ENCODE peak calls at places on chromosomes 1 and 21, in eight cellular contexts. U is ovary, K is HTR-8/SVneo, I is NCI-H345, E is lung, Y is NCI-H1092 treated with DMSO at 0.1 percent for 48 hours, Q is substantia nigra, W is tibial nerve. M is an unnamed sample.

GRCh38 chr1:163257763-163258162 is 55.0 kb upstream of the RGS5 start:
- DNase-seq in K (no peak), I (no peak), Q (no peak), E (no peak), W (no peak), U (no peak), Y (no peak), M (no peak)

GRCh38 chr1:116122955-116123757 is 12.0 kb downstream of the MAB21L3 start:
- DNase-seq in K (no peak), W (peak; percentile 20), I (no peak), Y (no peak), E (peak; percentile 59), U (no peak), Q (no peak), M (no peak)

GRCh38 chr1:229027622-229028182 is 243.2 kb upstream of the RAB4A start:
- DNase-seq in K (no peak), E (peak; percentile 64), U (no peak), Y (no peak), I (no peak), W (peak; percentile 66), Q (no peak), M (no peak)

GRCh38 chr1:222416001-222416791 is 131.7 kb downstream of the HHIPL2 start:
- DNase-seq in U (no peak), W (no peak), Q (no peak), E (no peak), I (no peak), K (no peak), Y (no peak), M (no peak)

GRCh38 chr1:222394224-222394623 is 153.7 kb downstream of the HHIPL2 start:
- DNase-seq in E (no peak), I (no peak), Q (no peak), U (no peak), W (no peak), K (no peak), Y (no peak), M (no peak)

GRCh38 chr1:47710075-47711071 is 272.5 kb downstream of the FOXD2 start:
- DNase-seq in U (peak; percentile 35), E (peak; percentile 69), I (peak; percentile 71), Y (peak; percentile 31), W (peak; percentile 85), K (peak; percentile 71), Q (peak; percentile 35), M (peak; percentile 15)

GRCh38 chr1:231606712-231607111 is 19.9 kb upstream of the DISC1 start:
- DNase-seq in U (no peak), K (no peak), Q (no peak), I (no peak), W (no peak), Y (no peak), E (no peak), M (no peak)

GRCh38 chr1:15542685-15543588 is 16.3 kb downstream of the DNAJC16 start:
- DNase-seq in E (no peak), U (no peak), I (no peak), Y (no peak), W (no peak), K (no peak), Q (no peak), M (no peak)

GRCh38 chr1:115257596-115257995 is 80.5 kb downstream of the NGF start:
- DNase-seq in E (no peak), Q (no peak), K (no peak), I (no peak), Y (no peak), W (no peak), U (no peak), M (no peak)

GRCh38 chr1:16612332-16613172 is 812 bp downstream of the NBPF1 start:
- DNase-seq in I (peak; percentile 58), Y (peak; percentile 72), Q (peak; percentile 74), W (peak; percentile 88), E (peak; percentile 79), K (peak; percentile 74), U (peak; percentile 71), M (peak; percentile 79)

GRCh38 chr1:229557214-229557850 is 1.2 kb downstream of the ABCB10 start:
- DNase-seq in Q (no peak), W (no peak), K (peak; percentile 27), E (no peak), I (no peak), U (no peak), Y (no peak), M (no peak)

GRCh38 chr21:34039678-34040382 is 33.5 kb upstream of the MRPS6 start:
- DNase-seq in W (no peak), Q (no peak), U (no peak), Y (no peak), I (no peak), E (no peak), K (no peak), M (no peak)

GRCh38 chr1:170664828-170665617 is 1.1 kb downstream of the PRRX1 start:
- DNase-seq in Y (peak; percentile 42), Q (no peak), U (peak; percentile 60), K (no peak), W (no peak), E (no peak), I (peak; percentile 29), M (no peak)

GRCh38 chr1:211634931-211635330 is 40.5 kb downstream of the NEK2 start:
- DNase-seq in Y (no peak), K (no peak), U (no peak), Q (no peak), I (no peak), E (no peak), W (no peak), M (no peak)

GRCh38 chr1:11804666-11805453 is 904 bp downstream of the MTHFR start:
- DNase-seq in W (peak; percentile 51), I (peak; percentile 59), Q (no peak), E (peak; percentile 70), Y (peak; percentile 74), U (peak; percentile 84), K (no peak), M (no peak)

GRCh38 chr1:109819906-109820305 is 56.2 kb upstream of the EPS8L3 start:
- DNase-seq in Q (no peak), W (no peak), Y (no peak), U (no peak), I (no peak), E (no peak), K (no peak), M (no peak)

GRCh38 chr1:53559854-53560571 is 100.8 kb downstream of the DMRTB1 start:
- DNase-seq in I (no peak), W (no peak), K (no peak), U (no peak), E (no peak), Y (no peak), Q (no peak), M (no peak)

GRCh38 chr1:47755368-47755990 is 241.7 kb downstream of the TRABD2B start:
- DNase-seq in K (no peak), Y (no peak), Q (no peak), W (no peak), I (no peak), E (no peak), U (no peak), M (no peak)

GRCh38 chr1:29379438-29380073 is 143.2 kb downstream of the PTPRU start:
- DNase-seq in Y (peak; percentile 14), Q (no peak), U (no peak), E (no peak), I (peak; percentile 20), K (no peak), W (no peak), M (no peak)

GRCh38 chr1:32651461-32652073 is 559 bp downstream of the RBBP4 start:
- DNase-seq in U (no peak), Y (no peak), K (no peak), W (no peak), E (no peak), Q (no peak), I (no peak), M (no peak)

GRCh38 chr1:236345728-236346127 is 48.4 kb upstream of the EDARADD start:
- DNase-seq in Y (peak; percentile 41), E (no peak), I (no peak), Q (no peak), W (no peak), K (peak; percentile 51), U (no peak), M (no peak)

GRCh38 chr21:32624726-32625125 is 12.5 kb upstream of the CFAP298 start:
- DNase-seq in W (no peak), Q (no peak), I (no peak), E (no peak), U (no peak), K (peak; percentile 44), Y (no peak), M (no peak)

GRCh38 chr1:13228343-13228781 is 2.4 kb upstream of the PRAMEF18 start:
- DNase-seq in Y (no peak), U (no peak), W (no peak), Q (no peak), K (no peak), I (no peak), E (peak; percentile 46), M (no peak)

GRCh38 chr1:46526689-46527291 is 24.7 kb downstream of the KNCN start:
- DNase-seq in W (no peak), E (no peak), I (no peak), U (no peak), Y (no peak), Q (no peak), K (no peak), M (no peak)

GRCh38 chr1:223765036-223765718 is 52.8 kb downstream of the CAPN2 start:
- DNase-seq in E (no peak), W (peak; percentile 50), Q (peak; percentile 74), U (no peak), Y (no peak), I (no peak), K (no peak), M (peak; percentile 34)

GRCh38 chr1:32981003-32981909 is 16.6 kb upstream of the RNF19B start:
- DNase-seq in K (peak; percentile 60), U (no peak), Q (no peak), E (peak; percentile 75), Y (peak; percentile 41), W (peak; percentile 45), I (no peak), M (no peak)

GRCh38 chr1:236952279-236953003 is 51.8 kb downstream of the MT1HL1 start:
- DNase-seq in Q (no peak), K (no peak), I (no peak), W (no peak), E (no peak), Y (no peak), U (no peak), M (no peak)

GRCh38 chr1:25216123-25216522 is 16.2 kb downstream of the SYF2 start:
- DNase-seq in Y (no peak), K (no peak), I (no peak), U (no peak), E (no peak), Q (no peak), W (no peak), M (no peak)

GRCh38 chr1:1200876-1201810 is 5.2 kb downstream of the TNFRSF18 start:
- DNase-seq in Y (no peak), Q (no peak), U (peak; percentile 43), W (no peak), K (peak; percentile 45), I (peak; percentile 17), E (no peak), M (no peak)

GRCh38 chr1:10236405-10237156 is 26.2 kb downstream of the KIF1B start:
- DNase-seq in W (no peak), I (no peak), Q (no peak), K (no peak), Y (no peak), E (no peak), U (no peak), M (no peak)

M was measured in hypothalamus.